ENCODE peak calls at places on chromosomes 5 and 9, in four cellular contexts. N is NCI-H1694 treated with DMSO at 0.1 percent for 48 hours, R is mesenchymal stem cell, H is A673. Q is an unnamed sample.

GRCh38 chr5:66002415-66002814 is 76.0 kb downstream of the ERBIN start:
- DNase-seq in N (no peak), R (no peak), H (no peak), Q (no peak)

GRCh38 chr9:1759009-1759408 is 256.1 kb upstream of the SMARCA2 start:
- DNase-seq in N (no peak), R (no peak), H (no peak), Q (no peak)

GRCh38 chr5:93100976-93101375 is 480.0 kb downstream of the NR2F1-AS1 start:
- DNase-seq in N (no peak), R (no peak), H (no peak), Q (peak)

GRCh38 chr9:72210522-72210921 is 61.3 kb downstream of the GDA start:
- DNase-seq in N (no peak), R (no peak), H (no peak), Q (no peak)

GRCh38 chr5:59807806-59808205 is 85.7 kb downstream of the PDE4D start:
- DNase-seq in N (no peak), R (no peak), H (no peak), Q (no peak)

GRCh38 chr9:69307446-69308216 is 17.4 kb upstream of the ENTREP1 start:
- DNase-seq in N (no peak), R (peak), H (peak), Q (peak)

GRCh38 chr5:60184599-60184998 is 291.1 kb upstream of the PDE4D start:
- DNase-seq in N (no peak), R (peak), H (no peak), Q (peak)

GRCh38 chr9:73183917-73184861 is 32.5 kb downstream of the ANXA1 start:
- DNase-seq in N (peak), R (peak), H (peak), Q (peak)

GRCh38 chr9:130232899-130233586 is 32.5 kb upstream of the HMCN2 start:
- DNase-seq in N (no peak), R (no peak), H (no peak), Q (no peak)

GRCh38 chr5:1524799-1525623 is 1.3 kb upstream of the LPCAT1 start:
- DNase-seq in N (no peak), R (no peak), H (no peak), Q (no peak)

GRCh38 chr9:129412814-129413536 is 207.9 kb downstream of the C9orf50 start:
- DNase-seq in N (no peak), R (peak), H (peak), Q (peak)

Q was measured in fibroblast of villous mesenchyme.